ENCODE peak calls at places on chromosome 1, in nine cellular contexts. One of them, this sample, is unnamed.

GRCh38 chr1:185309566-185309965 is 7.5 kb downstream of the IVNS1ABP start:
- DNase-seq in effector memory CD8-positive, alpha-beta T cell: no peak
- DNase-seq in fibroblast of lung: no peak
- DNase-seq in stimulated activated CD4-positive, alpha-beta T cell treated with anti-CD3 and anti-CD28 coated beads, TNF-alpha, amount 100 ng/mL, for 48 hours: no peak
- DNase-seq in lower lobe of right lung: no peak
- DNase-seq in pancreas: no peak
- DNase-seq in cardiac fibroblast: peak
- DNase-seq in D341Med: no peak
- DNase-seq in stimulated activated naive CD8-positive, alpha-beta T cell treated with anti-CD3 and anti-CD28 coated beads, Interleukin-15, Interleukin-2, amounts not matched to agents 100 U/mL and 50 U/mL, for 24 hours: no peak
- DNase-seq in this sample: no peak

GRCh38 chr1:32240140-32240951 is 6.7 kb upstream of the FAM167B start:
- DNase-seq in effector memory CD8-positive, alpha-beta T cell: peak
- DNase-seq in fibroblast of lung: peak
- DNase-seq in stimulated activated CD4-positive, alpha-beta T cell treated with anti-CD3 and anti-CD28 coated beads, TNF-alpha, amount 100 ng/mL, for 48 hours: no peak
- DNase-seq in lower lobe of right lung: peak
- DNase-seq in pancreas: peak
- DNase-seq in cardiac fibroblast: peak
- DNase-seq in D341Med: peak
- DNase-seq in stimulated activated naive CD8-positive, alpha-beta T cell treated with anti-CD3 and anti-CD28 coated beads, Interleukin-15, Interleukin-2, amounts not matched to agents 100 U/mL and 50 U/mL, for 24 hours: peak
- DNase-seq in this sample: no peak

GRCh38 chr1:111570781-111571181 is 48.8 kb upstream of the RAP1A start:
- DNase-seq in effector memory CD8-positive, alpha-beta T cell: peak
- DNase-seq in fibroblast of lung: no peak
- DNase-seq in stimulated activated CD4-positive, alpha-beta T cell treated with anti-CD3 and anti-CD28 coated beads, TNF-alpha, amount 100 ng/mL, for 48 hours: peak
- DNase-seq in lower lobe of right lung: no peak
- DNase-seq in pancreas: no peak
- DNase-seq in cardiac fibroblast: no peak
- DNase-seq in D341Med: no peak
- DNase-seq in stimulated activated naive CD8-positive, alpha-beta T cell treated with anti-CD3 and anti-CD28 coated beads, Interleukin-15, Interleukin-2, amounts not matched to agents 100 U/mL and 50 U/mL, for 24 hours: peak
- DNase-seq in this sample: peak

GRCh38 chr1:2468041-2468472 is 8.0 kb upstream of the PLCH2 start:
- DNase-seq in effector memory CD8-positive, alpha-beta T cell: peak
- DNase-seq in fibroblast of lung: peak
- DNase-seq in stimulated activated CD4-positive, alpha-beta T cell treated with anti-CD3 and anti-CD28 coated beads, TNF-alpha, amount 100 ng/mL, for 48 hours: no peak
- DNase-seq in lower lobe of right lung: no peak
- DNase-seq in pancreas: peak
- DNase-seq in cardiac fibroblast: peak
- DNase-seq in D341Med: no peak
- DNase-seq in stimulated activated naive CD8-positive, alpha-beta T cell treated with anti-CD3 and anti-CD28 coated beads, Interleukin-15, Interleukin-2, amounts not matched to agents 100 U/mL and 50 U/mL, for 24 hours: peak
- DNase-seq in this sample: no peak

GRCh38 chr1:110281363-110282290 is 57.5 kb upstream of the RBM15 start:
- DNase-seq in effector memory CD8-positive, alpha-beta T cell: no peak
- DNase-seq in fibroblast of lung: no peak
- DNase-seq in stimulated activated CD4-positive, alpha-beta T cell treated with anti-CD3 and anti-CD28 coated beads, TNF-alpha, amount 100 ng/mL, for 48 hours: no peak
- DNase-seq in lower lobe of right lung: no peak
- DNase-seq in pancreas: no peak
- DNase-seq in cardiac fibroblast: no peak
- DNase-seq in D341Med: peak
- DNase-seq in stimulated activated naive CD8-positive, alpha-beta T cell treated with anti-CD3 and anti-CD28 coated beads, Interleukin-15, Interleukin-2, amounts not matched to agents 100 U/mL and 50 U/mL, for 24 hours: no peak
- DNase-seq in this sample: no peak

GRCh38 chr1:36542024-36542961 is 59.6 kb upstream of the CSF3R start:
- DNase-seq in effector memory CD8-positive, alpha-beta T cell: no peak
- DNase-seq in fibroblast of lung: no peak
- DNase-seq in stimulated activated CD4-positive, alpha-beta T cell treated with anti-CD3 and anti-CD28 coated beads, TNF-alpha, amount 100 ng/mL, for 48 hours: no peak
- DNase-seq in lower lobe of right lung: no peak
- DNase-seq in pancreas: no peak
- DNase-seq in cardiac fibroblast: no peak
- DNase-seq in D341Med: no peak
- DNase-seq in stimulated activated naive CD8-positive, alpha-beta T cell treated with anti-CD3 and anti-CD28 coated beads, Interleukin-15, Interleukin-2, amounts not matched to agents 100 U/mL and 50 U/mL, for 24 hours: no peak
- DNase-seq in this sample: no peak

GRCh38 chr1:112381324-112382076 is 14.5 kb upstream of the CTTNBP2NL start:
- DNase-seq in effector memory CD8-positive, alpha-beta T cell: no peak
- DNase-seq in fibroblast of lung: no peak
- DNase-seq in stimulated activated CD4-positive, alpha-beta T cell treated with anti-CD3 and anti-CD28 coated beads, TNF-alpha, amount 100 ng/mL, for 48 hours: no peak
- DNase-seq in lower lobe of right lung: no peak
- DNase-seq in pancreas: no peak
- DNase-seq in cardiac fibroblast: no peak
- DNase-seq in D341Med: no peak
- DNase-seq in stimulated activated naive CD8-positive, alpha-beta T cell treated with anti-CD3 and anti-CD28 coated beads, Interleukin-15, Interleukin-2, amounts not matched to agents 100 U/mL and 50 U/mL, for 24 hours: no peak
- DNase-seq in this sample: no peak

GRCh38 chr1:181097242-181097641 is 8.7 kb downstream of the IER5 start:
- DNase-seq in effector memory CD8-positive, alpha-beta T cell: no peak
- DNase-seq in fibroblast of lung: no peak
- DNase-seq in stimulated activated CD4-positive, alpha-beta T cell treated with anti-CD3 and anti-CD28 coated beads, TNF-alpha, amount 100 ng/mL, for 48 hours: no peak
- DNase-seq in lower lobe of right lung: no peak
- DNase-seq in pancreas: no peak
- DNase-seq in cardiac fibroblast: no peak
- DNase-seq in D341Med: no peak
- DNase-seq in stimulated activated naive CD8-positive, alpha-beta T cell treated with anti-CD3 and anti-CD28 coated beads, Interleukin-15, Interleukin-2, amounts not matched to agents 100 U/mL and 50 U/mL, for 24 hours: no peak
- DNase-seq in this sample: no peak

GRCh38 chr1:79391896-79392295 is 385.4 kb upstream of the ADGRL4 start:
- DNase-seq in effector memory CD8-positive, alpha-beta T cell: no peak
- DNase-seq in fibroblast of lung: no peak
- DNase-seq in stimulated activated CD4-positive, alpha-beta T cell treated with anti-CD3 and anti-CD28 coated beads, TNF-alpha, amount 100 ng/mL, for 48 hours: no peak
- DNase-seq in lower lobe of right lung: no peak
- DNase-seq in pancreas: no peak
- DNase-seq in cardiac fibroblast: no peak
- DNase-seq in D341Med: no peak
- DNase-seq in stimulated activated naive CD8-positive, alpha-beta T cell treated with anti-CD3 and anti-CD28 coated beads, Interleukin-15, Interleukin-2, amounts not matched to agents 100 U/mL and 50 U/mL, for 24 hours: no peak
- DNase-seq in this sample: no peak

GRCh38 chr1:23200885-23201284 is 16.4 kb downstream of the HTR1D start:
- DNase-seq in effector memory CD8-positive, alpha-beta T cell: no peak
- DNase-seq in fibroblast of lung: no peak
- DNase-seq in stimulated activated CD4-positive, alpha-beta T cell treated with anti-CD3 and anti-CD28 coated beads, TNF-alpha, amount 100 ng/mL, for 48 hours: no peak
- DNase-seq in lower lobe of right lung: no peak
- DNase-seq in pancreas: no peak
- DNase-seq in cardiac fibroblast: no peak
- DNase-seq in D341Med: no peak
- DNase-seq in stimulated activated naive CD8-positive, alpha-beta T cell treated with anti-CD3 and anti-CD28 coated beads, Interleukin-15, Interleukin-2, amounts not matched to agents 100 U/mL and 50 U/mL, for 24 hours: no peak
- DNase-seq in this sample: no peak

GRCh38 chr1:53890522-53890941 is 935 bp upstream of the YIPF1 start:
- DNase-seq in effector memory CD8-positive, alpha-beta T cell: no peak
- DNase-seq in fibroblast of lung: no peak
- DNase-seq in stimulated activated CD4-positive, alpha-beta T cell treated with anti-CD3 and anti-CD28 coated beads, TNF-alpha, amount 100 ng/mL, for 48 hours: no peak
- DNase-seq in lower lobe of right lung: no peak
- DNase-seq in pancreas: no peak
- DNase-seq in cardiac fibroblast: no peak
- DNase-seq in D341Med: no peak
- DNase-seq in stimulated activated naive CD8-positive, alpha-beta T cell treated with anti-CD3 and anti-CD28 coated beads, Interleukin-15, Interleukin-2, amounts not matched to agents 100 U/mL and 50 U/mL, for 24 hours: no peak
- DNase-seq in this sample: no peak

GRCh38 chr1:43207229-43207853 is 35.2 kb downstream of the CFAP57 start:
- DNase-seq in effector memory CD8-positive, alpha-beta T cell: no peak
- DNase-seq in fibroblast of lung: no peak
- DNase-seq in stimulated activated CD4-positive, alpha-beta T cell treated with anti-CD3 and anti-CD28 coated beads, TNF-alpha, amount 100 ng/mL, for 48 hours: no peak
- DNase-seq in lower lobe of right lung: no peak
- DNase-seq in pancreas: no peak
- DNase-seq in cardiac fibroblast: peak
- DNase-seq in D341Med: no peak
- DNase-seq in stimulated activated naive CD8-positive, alpha-beta T cell treated with anti-CD3 and anti-CD28 coated beads, Interleukin-15, Interleukin-2, amounts not matched to agents 100 U/mL and 50 U/mL, for 24 hours: no peak
- DNase-seq in this sample: peak

GRCh38 chr1:223776075-223776814 is 63.9 kb downstream of the CAPN2 start:
- DNase-seq in effector memory CD8-positive, alpha-beta T cell: no peak
- DNase-seq in fibroblast of lung: peak
- DNase-seq in stimulated activated CD4-positive, alpha-beta T cell treated with anti-CD3 and anti-CD28 coated beads, TNF-alpha, amount 100 ng/mL, for 48 hours: peak
- DNase-seq in lower lobe of right lung: no peak
- DNase-seq in pancreas: no peak
- DNase-seq in cardiac fibroblast: peak
- DNase-seq in D341Med: no peak
- DNase-seq in stimulated activated naive CD8-positive, alpha-beta T cell treated with anti-CD3 and anti-CD28 coated beads, Interleukin-15, Interleukin-2, amounts not matched to agents 100 U/mL and 50 U/mL, for 24 hours: peak
- DNase-seq in this sample: no peak

GRCh38 chr1:47944561-47944960 is 52.6 kb downstream of the TRABD2B start:
- DNase-seq in effector memory CD8-positive, alpha-beta T cell: no peak
- DNase-seq in fibroblast of lung: no peak
- DNase-seq in stimulated activated CD4-positive, alpha-beta T cell treated with anti-CD3 and anti-CD28 coated beads, TNF-alpha, amount 100 ng/mL, for 48 hours: no peak
- DNase-seq in lower lobe of right lung: no peak
- DNase-seq in pancreas: no peak
- DNase-seq in cardiac fibroblast: peak
- DNase-seq in D341Med: no peak
- DNase-seq in stimulated activated naive CD8-positive, alpha-beta T cell treated with anti-CD3 and anti-CD28 coated beads, Interleukin-15, Interleukin-2, amounts not matched to agents 100 U/mL and 50 U/mL, for 24 hours: no peak
- DNase-seq in this sample: no peak

GRCh38 chr1:246161626-246162025 is 345.5 kb downstream of the SMYD3 start:
- DNase-seq in effector memory CD8-positive, alpha-beta T cell: no peak
- DNase-seq in fibroblast of lung: peak
- DNase-seq in stimulated activated CD4-positive, alpha-beta T cell treated with anti-CD3 and anti-CD28 coated beads, TNF-alpha, amount 100 ng/mL, for 48 hours: no peak
- DNase-seq in lower lobe of right lung: no peak
- DNase-seq in pancreas: no peak
- DNase-seq in cardiac fibroblast: peak
- DNase-seq in D341Med: no peak
- DNase-seq in stimulated activated naive CD8-positive, alpha-beta T cell treated with anti-CD3 and anti-CD28 coated beads, Interleukin-15, Interleukin-2, amounts not matched to agents 100 U/mL and 50 U/mL, for 24 hours: no peak
- DNase-seq in this sample: no peak

GRCh38 chr1:178120088-178120487 is 26.2 kb downstream of the RASAL2 start:
- DNase-seq in effector memory CD8-positive, alpha-beta T cell: no peak
- DNase-seq in fibroblast of lung: no peak
- DNase-seq in stimulated activated CD4-positive, alpha-beta T cell treated with anti-CD3 and anti-CD28 coated beads, TNF-alpha, amount 100 ng/mL, for 48 hours: no peak
- DNase-seq in lower lobe of right lung: no peak
- DNase-seq in pancreas: no peak
- DNase-seq in cardiac fibroblast: no peak
- DNase-seq in D341Med: no peak
- DNase-seq in stimulated activated naive CD8-positive, alpha-beta T cell treated with anti-CD3 and anti-CD28 coated beads, Interleukin-15, Interleukin-2, amounts not matched to agents 100 U/mL and 50 U/mL, for 24 hours: no peak
- DNase-seq in this sample: no peak

GRCh38 chr1:203178821-203179220 is 3.2 kb upstream of the MYBPH start:
- DNase-seq in effector memory CD8-positive, alpha-beta T cell: no peak
- DNase-seq in fibroblast of lung: no peak
- DNase-seq in stimulated activated CD4-positive, alpha-beta T cell treated with anti-CD3 and anti-CD28 coated beads, TNF-alpha, amount 100 ng/mL, for 48 hours: no peak
- DNase-seq in lower lobe of right lung: no peak
- DNase-seq in pancreas: no peak
- DNase-seq in cardiac fibroblast: no peak
- DNase-seq in D341Med: no peak
- DNase-seq in stimulated activated naive CD8-positive, alpha-beta T cell treated with anti-CD3 and anti-CD28 coated beads, Interleukin-15, Interleukin-2, amounts not matched to agents 100 U/mL and 50 U/mL, for 24 hours: no peak
- DNase-seq in this sample: no peak

GRCh38 chr1:219088778-219089557 is 84.7 kb upstream of the LYPLAL1 start:
- DNase-seq in effector memory CD8-positive, alpha-beta T cell: no peak
- DNase-seq in fibroblast of lung: peak
- DNase-seq in stimulated activated CD4-positive, alpha-beta T cell treated with anti-CD3 and anti-CD28 coated beads, TNF-alpha, amount 100 ng/mL, for 48 hours: no peak
- DNase-seq in lower lobe of right lung: peak
- DNase-seq in pancreas: no peak
- DNase-seq in cardiac fibroblast: peak
- DNase-seq in D341Med: no peak
- DNase-seq in stimulated activated naive CD8-positive, alpha-beta T cell treated with anti-CD3 and anti-CD28 coated beads, Interleukin-15, Interleukin-2, amounts not matched to agents 100 U/mL and 50 U/mL, for 24 hours: no peak
- DNase-seq in this sample: peak

GRCh38 chr1:203200059-203200553 is 13.6 kb upstream of the CHI3L1 start:
- DNase-seq in effector memory CD8-positive, alpha-beta T cell: no peak
- DNase-seq in fibroblast of lung: peak
- DNase-seq in stimulated activated CD4-positive, alpha-beta T cell treated with anti-CD3 and anti-CD28 coated beads, TNF-alpha, amount 100 ng/mL, for 48 hours: no peak
- DNase-seq in lower lobe of right lung: no peak
- DNase-seq in pancreas: no peak
- DNase-seq in cardiac fibroblast: peak
- DNase-seq in D341Med: no peak
- DNase-seq in stimulated activated naive CD8-positive, alpha-beta T cell treated with anti-CD3 and anti-CD28 coated beads, Interleukin-15, Interleukin-2, amounts not matched to agents 100 U/mL and 50 U/mL, for 24 hours: no peak
- DNase-seq in this sample: no peak

GRCh38 chr1:226628624-226629155 is 80.1 kb downstream of the STUM start:
- DNase-seq in effector memory CD8-positive, alpha-beta T cell: no peak
- DNase-seq in fibroblast of lung: no peak
- DNase-seq in stimulated activated CD4-positive, alpha-beta T cell treated with anti-CD3 and anti-CD28 coated beads, TNF-alpha, amount 100 ng/mL, for 48 hours: no peak
- DNase-seq in lower lobe of right lung: peak
- DNase-seq in pancreas: no peak
- DNase-seq in cardiac fibroblast: no peak
- DNase-seq in D341Med: no peak
- DNase-seq in stimulated activated naive CD8-positive, alpha-beta T cell treated with anti-CD3 and anti-CD28 coated beads, Interleukin-15, Interleukin-2, amounts not matched to agents 100 U/mL and 50 U/mL, for 24 hours: no peak
- DNase-seq in this sample: no peak

GRCh38 chr1:100354971-100355394 is 2.7 kb downstream of the CDC14A start:
- DNase-seq in effector memory CD8-positive, alpha-beta T cell: no peak
- DNase-seq in fibroblast of lung: peak
- DNase-seq in stimulated activated CD4-positive, alpha-beta T cell treated with anti-CD3 and anti-CD28 coated beads, TNF-alpha, amount 100 ng/mL, for 48 hours: no peak
- DNase-seq in lower lobe of right lung: no peak
- DNase-seq in pancreas: peak
- DNase-seq in cardiac fibroblast: no peak
- DNase-seq in D341Med: peak
- DNase-seq in stimulated activated naive CD8-positive, alpha-beta T cell treated with anti-CD3 and anti-CD28 coated beads, Interleukin-15, Interleukin-2, amounts not matched to agents 100 U/mL and 50 U/mL, for 24 hours: no peak
- DNase-seq in this sample: no peak

GRCh38 chr1:171954386-171954785 is 113.1 kb downstream of the DNM3 start:
- DNase-seq in effector memory CD8-positive, alpha-beta T cell: no peak
- DNase-seq in fibroblast of lung: no peak
- DNase-seq in stimulated activated CD4-positive, alpha-beta T cell treated with anti-CD3 and anti-CD28 coated beads, TNF-alpha, amount 100 ng/mL, for 48 hours: no peak
- DNase-seq in lower lobe of right lung: no peak
- DNase-seq in pancreas: no peak
- DNase-seq in cardiac fibroblast: no peak
- DNase-seq in D341Med: peak
- DNase-seq in stimulated activated naive CD8-positive, alpha-beta T cell treated with anti-CD3 and anti-CD28 coated beads, Interleukin-15, Interleukin-2, amounts not matched to agents 100 U/mL and 50 U/mL, for 24 hours: no peak
- DNase-seq in this sample: no peak

GRCh38 chr1:245585252-245585959 is 430.6 kb downstream of the KIF26B start:
- DNase-seq in effector memory CD8-positive, alpha-beta T cell: no peak
- DNase-seq in fibroblast of lung: peak
- DNase-seq in stimulated activated CD4-positive, alpha-beta T cell treated with anti-CD3 and anti-CD28 coated beads, TNF-alpha, amount 100 ng/mL, for 48 hours: no peak
- DNase-seq in lower lobe of right lung: no peak
- DNase-seq in pancreas: no peak
- DNase-seq in cardiac fibroblast: peak
- DNase-seq in D341Med: no peak
- DNase-seq in stimulated activated naive CD8-positive, alpha-beta T cell treated with anti-CD3 and anti-CD28 coated beads, Interleukin-15, Interleukin-2, amounts not matched to agents 100 U/mL and 50 U/mL, for 24 hours: no peak
- DNase-seq in this sample: no peak

GRCh38 chr1:8090241-8090702 is 64.2 kb upstream of the ERRFI1 start:
- DNase-seq in effector memory CD8-positive, alpha-beta T cell: no peak
- DNase-seq in fibroblast of lung: peak
- DNase-seq in stimulated activated CD4-positive, alpha-beta T cell treated with anti-CD3 and anti-CD28 coated beads, TNF-alpha, amount 100 ng/mL, for 48 hours: no peak
- DNase-seq in lower lobe of right lung: no peak
- DNase-seq in pancreas: no peak
- DNase-seq in cardiac fibroblast: peak
- DNase-seq in D341Med: no peak
- DNase-seq in stimulated activated naive CD8-positive, alpha-beta T cell treated with anti-CD3 and anti-CD28 coated beads, Interleukin-15, Interleukin-2, amounts not matched to agents 100 U/mL and 50 U/mL, for 24 hours: no peak
- DNase-seq in this sample: no peak

GRCh38 chr1:1606232-1606631 is 6.3 kb upstream of the FNDC10 start:
- DNase-seq in effector memory CD8-positive, alpha-beta T cell: no peak
- DNase-seq in fibroblast of lung: no peak
- DNase-seq in stimulated activated CD4-positive, alpha-beta T cell treated with anti-CD3 and anti-CD28 coated beads, TNF-alpha, amount 100 ng/mL, for 48 hours: no peak
- DNase-seq in lower lobe of right lung: no peak
- DNase-seq in pancreas: no peak
- DNase-seq in cardiac fibroblast: no peak
- DNase-seq in D341Med: no peak
- DNase-seq in stimulated activated naive CD8-positive, alpha-beta T cell treated with anti-CD3 and anti-CD28 coated beads, Interleukin-15, Interleukin-2, amounts not matched to agents 100 U/mL and 50 U/mL, for 24 hours: no peak
- DNase-seq in this sample: no peak

GRCh38 chr1:30756206-30756544 is 1.4 kb downstream of the LAPTM5 start:
- DNase-seq in effector memory CD8-positive, alpha-beta T cell: no peak
- DNase-seq in fibroblast of lung: no peak
- DNase-seq in stimulated activated CD4-positive, alpha-beta T cell treated with anti-CD3 and anti-CD28 coated beads, TNF-alpha, amount 100 ng/mL, for 48 hours: no peak
- DNase-seq in lower lobe of right lung: no peak
- DNase-seq in pancreas: no peak
- DNase-seq in cardiac fibroblast: no peak
- DNase-seq in D341Med: no peak
- DNase-seq in stimulated activated naive CD8-positive, alpha-beta T cell treated with anti-CD3 and anti-CD28 coated beads, Interleukin-15, Interleukin-2, amounts not matched to agents 100 U/mL and 50 U/mL, for 24 hours: no peak
- DNase-seq in this sample: no peak

GRCh38 chr1:193156117-193156825 is 30.1 kb downstream of the B3GALT2 start:
- DNase-seq in effector memory CD8-positive, alpha-beta T cell: no peak
- DNase-seq in fibroblast of lung: no peak
- DNase-seq in stimulated activated CD4-positive, alpha-beta T cell treated with anti-CD3 and anti-CD28 coated beads, TNF-alpha, amount 100 ng/mL, for 48 hours: no peak
- DNase-seq in lower lobe of right lung: no peak
- DNase-seq in pancreas: no peak
- DNase-seq in cardiac fibroblast: no peak
- DNase-seq in D341Med: no peak
- DNase-seq in stimulated activated naive CD8-positive, alpha-beta T cell treated with anti-CD3 and anti-CD28 coated beads, Interleukin-15, Interleukin-2, amounts not matched to agents 100 U/mL and 50 U/mL, for 24 hours: no peak
- DNase-seq in this sample: no peak

GRCh38 chr1:110408488-110408887 is 994 bp upstream of the LAMTOR5 start:
- DNase-seq in effector memory CD8-positive, alpha-beta T cell: no peak
- DNase-seq in fibroblast of lung: no peak
- DNase-seq in stimulated activated CD4-positive, alpha-beta T cell treated with anti-CD3 and anti-CD28 coated beads, TNF-alpha, amount 100 ng/mL, for 48 hours: no peak
- DNase-seq in lower lobe of right lung: no peak
- DNase-seq in pancreas: no peak
- DNase-seq in cardiac fibroblast: no peak
- DNase-seq in D341Med: no peak
- DNase-seq in stimulated activated naive CD8-positive, alpha-beta T cell treated with anti-CD3 and anti-CD28 coated beads, Interleukin-15, Interleukin-2, amounts not matched to agents 100 U/mL and 50 U/mL, for 24 hours: no peak
- DNase-seq in this sample: no peak

GRCh38 chr1:29237906-29238600 is 1.7 kb downstream of the PTPRU start:
- DNase-seq in effector memory CD8-positive, alpha-beta T cell: no peak
- DNase-seq in fibroblast of lung: peak
- DNase-seq in stimulated activated CD4-positive, alpha-beta T cell treated with anti-CD3 and anti-CD28 coated beads, TNF-alpha, amount 100 ng/mL, for 48 hours: no peak
- DNase-seq in lower lobe of right lung: peak
- DNase-seq in pancreas: peak
- DNase-seq in cardiac fibroblast: peak
- DNase-seq in D341Med: peak
- DNase-seq in stimulated activated naive CD8-positive, alpha-beta T cell treated with anti-CD3 and anti-CD28 coated beads, Interleukin-15, Interleukin-2, amounts not matched to agents 100 U/mL and 50 U/mL, for 24 hours: peak
- DNase-seq in this sample: no peak

GRCh38 chr1:98402860-98403259 is 258.7 kb upstream of the SNX7 start:
- DNase-seq in effector memory CD8-positive, alpha-beta T cell: no peak
- DNase-seq in fibroblast of lung: no peak
- DNase-seq in stimulated activated CD4-positive, alpha-beta T cell treated with anti-CD3 and anti-CD28 coated beads, TNF-alpha, amount 100 ng/mL, for 48 hours: no peak
- DNase-seq in lower lobe of right lung: no peak
- DNase-seq in pancreas: no peak
- DNase-seq in cardiac fibroblast: no peak
- DNase-seq in D341Med: no peak
- DNase-seq in stimulated activated naive CD8-positive, alpha-beta T cell treated with anti-CD3 and anti-CD28 coated beads, Interleukin-15, Interleukin-2, amounts not matched to agents 100 U/mL and 50 U/mL, for 24 hours: no peak
- DNase-seq in this sample: no peak

GRCh38 chr1:74197657-74198552 is at the start of the genes FPGT and LRRIQ3:
- DNase-seq in effector memory CD8-positive, alpha-beta T cell: peak
- DNase-seq in fibroblast of lung: peak
- DNase-seq in stimulated activated CD4-positive, alpha-beta T cell treated with anti-CD3 and anti-CD28 coated beads, TNF-alpha, amount 100 ng/mL, for 48 hours: peak
- DNase-seq in lower lobe of right lung: peak
- DNase-seq in pancreas: peak
- DNase-seq in cardiac fibroblast: peak
- DNase-seq in D341Med: peak
- DNase-seq in stimulated activated naive CD8-positive, alpha-beta T cell treated with anti-CD3 and anti-CD28 coated beads, Interleukin-15, Interleukin-2, amounts not matched to agents 100 U/mL and 50 U/mL, for 24 hours: peak
- DNase-seq in this sample: peak